ENCODE peak calls at places on chromosomes 6 and 20, in eight cellular contexts. W is HCT116, U is fibroblast of pulmonary artery, E is nephron progenitor cell, D is AG09319, T is upper lobe of left lung, V is epithelial cell of esophagus, C is glutamatergic neuron. P is an unnamed sample.

GRCh38 chr6:167276772-167277533 is 14.2 kb upstream of the UNC93A start:
- DNase-seq in W (no peak), U (no peak), E (no peak), D (no peak), T (peak), V (no peak), C (no peak), P (no peak)

GRCh38 chr20:2124632-2125131 is 23.1 kb downstream of the STK35 start:
- DNase-seq in W (no peak), U (no peak), E (no peak), D (no peak), T (no peak), V (no peak), C (peak), P (no peak)

GRCh38 chr6:132962936-132963579 is 148.7 kb downstream of the RPS12 start:
- DNase-seq in W (peak), U (peak), E (peak), D (peak), T (no peak), V (peak), C (peak), P (no peak)

GRCh38 chr6:108556864-108557493 is 3.7 kb upstream of the FOXO3 start:
- DNase-seq in W (no peak), U (no peak), E (peak), D (no peak), T (no peak), V (no peak), C (no peak), P (no peak)

GRCh38 chr20:33343521-33343920 is 57.8 kb downstream of the CDK5RAP1 start:
- DNase-seq in W (no peak), U (no peak), E (no peak), D (no peak), T (no peak), V (no peak), C (no peak), P (no peak)

GRCh38 chr20:57869951-57870315 is 160.1 kb upstream of the PMEPA1 start:
- DNase-seq in W (no peak), U (no peak), E (no peak), D (no peak), T (no peak), V (no peak), C (no peak), P (peak)

GRCh38 chr6:159853735-159854134 is 37.1 kb upstream of the MAS1 start:
- DNase-seq in W (no peak), U (no peak), E (no peak), D (no peak), T (no peak), V (no peak), C (no peak), P (no peak)

GRCh38 chr6:41373367-41373918 is 38.0 kb downstream of the NCR2 start:
- DNase-seq in W (no peak), U (no peak), E (no peak), D (no peak), T (peak), V (no peak), C (no peak), P (no peak)

GRCh38 chr20:37225146-37225545 is 36.5 kb downstream of the GHRH start:
- DNase-seq in W (no peak), U (no peak), E (no peak), D (no peak), T (no peak), V (no peak), C (no peak), P (no peak)

GRCh38 chr6:93059911-93060310 is 359.4 kb downstream of the EPHA7 start:
- DNase-seq in W (no peak), U (no peak), E (no peak), D (no peak), T (no peak), V (no peak), C (no peak), P (no peak)

GRCh38 chr20:19658137-19658536 is 99.9 kb upstream of the RIN2 start:
- DNase-seq in W (no peak), U (no peak), E (no peak), D (no peak), T (no peak), V (no peak), C (no peak), P (no peak)

GRCh38 chr6:167786859-167787675 is 39.6 kb upstream of the AFDN start:
- DNase-seq in W (no peak), U (no peak), E (no peak), D (no peak), T (no peak), V (no peak), C (no peak), P (no peak)

GRCh38 chr6:51608932-51609331 is 478.5 kb downstream of the PKHD1 start:
- DNase-seq in W (no peak), U (no peak), E (no peak), D (no peak), T (no peak), V (no peak), C (no peak), P (no peak)

DNA sequence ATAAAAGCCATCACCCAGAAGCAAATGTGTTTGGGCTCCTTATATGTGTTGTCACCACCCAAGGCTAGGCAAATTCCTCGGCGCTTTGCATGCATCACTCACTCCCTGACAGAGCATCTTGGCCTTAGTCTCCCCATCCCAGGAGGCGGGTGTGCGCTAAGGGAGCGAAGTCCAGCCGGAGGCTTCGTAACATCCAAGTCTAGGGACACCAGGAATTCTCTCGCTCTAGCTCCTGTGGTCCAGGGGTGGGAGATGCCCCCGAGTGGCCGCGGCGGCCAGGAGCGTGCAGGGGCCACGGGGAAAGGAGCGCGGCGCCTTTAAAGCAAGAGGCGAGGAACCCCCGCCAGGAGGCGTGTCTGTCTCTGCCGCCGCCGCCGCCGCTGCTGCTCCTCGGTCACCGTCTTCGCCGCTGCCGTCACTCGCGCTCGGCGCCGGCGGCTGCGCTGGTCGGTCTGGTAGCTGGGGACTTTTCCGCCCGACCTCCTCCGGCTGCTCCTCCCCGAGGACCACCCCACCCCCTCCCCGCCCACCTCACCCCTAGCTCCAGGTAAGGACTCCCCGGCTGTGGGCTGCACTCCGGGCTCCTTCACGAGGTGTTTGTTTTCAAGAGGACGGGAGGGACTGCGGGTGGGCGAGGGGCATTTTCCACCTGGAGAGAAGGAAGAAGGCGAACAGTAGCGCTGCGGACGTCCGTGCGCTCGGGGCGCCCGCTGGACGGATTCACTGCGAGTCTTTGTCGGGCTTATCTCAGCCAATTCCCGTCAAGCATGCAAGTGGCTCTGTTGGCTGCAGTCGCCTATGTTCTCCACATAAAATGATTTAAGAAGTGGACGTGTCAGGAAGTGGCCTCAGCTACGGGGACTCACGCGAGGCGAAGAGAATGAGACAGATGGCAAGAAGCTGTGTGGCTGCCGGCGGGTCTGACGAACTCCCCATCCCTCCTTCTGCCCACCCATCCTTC is at the start of gene GRIK2:
- DNase-seq in W (no peak), U (peak), E (peak), D (no peak), T (peak), V (peak), C (peak), P (no peak)
- TF ChIP-seq CTCF in W (no peak), U (peak), E (peak), D (no peak), T (no peak), V (peak), C (peak), P (peak)

GRCh38 chr6:89375427-89375868 is 22.9 kb upstream of the UBE2J1 start:
- DNase-seq in W (no peak), U (no peak), E (peak), D (no peak), T (no peak), V (peak), C (peak), P (no peak)
- TF ChIP-seq CTCF in W (peak), U (peak), E (no peak), D (no peak), T (peak), V (peak), C (no peak), P (peak)

GRCh38 chr20:63421913-63422312 is 50.5 kb downstream of the KCNQ2 start:
- DNase-seq in W (no peak), U (no peak), E (no peak), D (no peak), T (peak), V (no peak), C (no peak), P (no peak)

GRCh38 chr20:63418617-63419016 is 53.8 kb downstream of the KCNQ2 start:
- DNase-seq in W (no peak), U (no peak), E (no peak), D (no peak), T (peak), V (no peak), C (no peak), P (no peak)

GRCh38 chr20:63421094-63421692 is 51.3 kb downstream of the KCNQ2 start:
- DNase-seq in W (no peak), U (no peak), E (no peak), D (no peak), T (peak), V (no peak), C (no peak), P (no peak)

GRCh38 chr20:63419299-63419698 is 53.2 kb downstream of the KCNQ2 start:
- DNase-seq in W (no peak), U (no peak), E (no peak), D (no peak), T (no peak), V (no peak), C (no peak), P (no peak)

DNA sequence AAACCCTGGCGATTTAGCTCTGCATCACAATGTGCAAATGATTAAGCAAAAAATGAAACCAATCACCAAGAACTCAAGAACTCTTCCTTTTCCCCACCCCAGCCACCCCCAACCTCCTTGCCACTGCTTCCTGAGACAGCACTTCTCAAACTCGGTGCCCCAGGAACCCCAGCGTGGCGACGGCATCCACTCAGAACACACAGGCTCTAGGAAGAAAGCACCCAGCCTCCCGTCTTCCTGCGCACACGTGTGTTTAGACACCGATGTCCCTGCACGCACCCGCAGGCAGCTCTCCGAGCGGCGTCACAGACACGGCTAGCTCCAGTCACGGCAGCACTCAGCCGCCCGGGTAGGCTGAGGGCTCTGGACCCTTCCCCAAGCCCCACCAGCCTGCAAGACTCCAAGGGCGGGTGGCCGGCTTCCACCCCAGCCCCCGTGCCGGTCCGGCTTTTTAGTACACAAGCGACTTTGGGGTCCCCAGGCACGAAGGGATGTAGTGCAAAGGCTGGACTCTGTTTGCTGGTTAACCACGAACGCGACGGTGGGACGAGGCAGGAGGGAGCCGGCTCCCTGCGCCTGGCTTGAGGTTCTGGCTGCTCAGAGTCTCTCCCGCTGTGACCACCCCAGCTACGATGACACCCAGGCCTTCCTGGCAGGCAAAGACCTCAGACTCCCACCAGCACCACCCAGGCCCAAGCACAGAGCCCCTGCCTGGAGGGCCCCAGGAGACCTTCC is 51.9 kb downstream of the KCNQ2 start:
- DNase-seq in W (no peak), U (no peak), E (no peak), D (no peak), T (peak), V (no peak), C (no peak), P (no peak)
- TF ChIP-seq CTCF in W (no peak), U (no peak), E (no peak), D (no peak), T (no peak), V (no peak), C (no peak), P (no peak)

DNA sequence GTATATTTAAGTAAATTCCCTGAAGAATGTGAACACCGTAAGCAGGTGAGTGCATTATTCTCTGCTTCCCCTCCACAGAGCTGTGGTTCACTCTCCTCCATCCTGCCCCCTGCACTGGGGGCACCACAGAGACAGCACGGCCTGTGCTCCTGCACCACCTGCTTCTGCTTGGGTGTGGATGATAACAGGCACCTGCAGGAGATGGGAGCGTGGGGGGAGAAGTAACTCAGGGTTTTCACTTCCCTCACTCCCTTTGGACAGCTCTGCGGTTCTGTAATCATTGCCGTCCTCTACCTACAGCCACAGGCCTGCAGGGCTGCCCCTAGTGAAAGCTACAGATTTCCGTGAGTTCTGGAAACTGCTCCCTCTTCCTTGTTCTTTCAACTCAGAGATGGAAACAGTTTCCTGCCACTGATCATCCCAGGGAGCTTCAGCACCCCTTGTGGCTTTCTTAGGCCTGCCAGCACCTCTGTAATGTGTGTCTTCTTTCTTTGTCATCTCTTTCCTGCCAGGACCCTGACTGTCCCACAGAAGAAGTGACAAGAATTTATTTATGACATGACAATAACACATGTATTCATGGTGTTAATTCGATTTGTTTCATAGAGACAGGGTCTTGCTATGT is 21.3 kb upstream of the MICB start:
- DNase-seq in W (no peak), U (no peak), E (no peak), D (no peak), T (no peak), V (no peak), C (no peak), P (no peak)
- TF ChIP-seq CTCF in W (no peak), U (no peak), E (no peak), D (no peak), T (no peak), V (no peak), C (no peak), P (no peak)

P was measured in type B pancreatic cell.